ENCODE peak calls at places on chromosomes 6 and 20, in four cellular contexts. N is epithelial cell of prostate; O is bronchial epithelial cell; Q is stimulated activated CD4-positive, alpha-beta T cell treated with anti-CD3 and anti-CD28 coated beads, Interleukin-15, amount 100 ng/mL, for 1 hour. U is an unnamed sample.

GRCh38 chr20:1858859-1859258 is 36.3 kb upstream of the SIRPA start:
- DNase-seq in N (no peak), O (no peak), Q (no peak), U (no peak)

GRCh38 chr20:13851279-13851678 is 66.5 kb downstream of the NDUFAF5 start:
- DNase-seq in N (no peak), O (no peak), Q (no peak), U (no peak)

GRCh38 chr6:151186276-151186675 is 53.5 kb upstream of the AKAP12 start:
- DNase-seq in N (no peak), O (no peak), Q (no peak), U (no peak)

GRCh38 chr6:22194188-22194921 is 102.5 kb downstream of the PRL start:
- DNase-seq in N (no peak), O (peak; percentile 41), Q (no peak), U (no peak)

GRCh38 chr6:87082160-87082721 is 12.7 kb downstream of the CGA start:
- DNase-seq in N (no peak), O (no peak), Q (no peak), U (no peak)

GRCh38 chr6:138036955-138037592 is 70.1 kb downstream of the PERP start:
- DNase-seq in N (peak; percentile 77), O (peak; percentile 94), Q (no peak), U (no peak)

GRCh38 chr6:6005467-6006427 is 978 bp downstream of the NRN1 start:
- DNase-seq in N (no peak), O (no peak), Q (no peak), U (no peak)

GRCh38 chr6:139372326-139373153 is 1.9 kb downstream of the CITED2 start:
- DNase-seq in N (no peak), O (no peak), Q (no peak), U (no peak)

GRCh38 chr6:166221040-166221439 is 53.4 kb upstream of the TBXT start:
- DNase-seq in N (no peak), O (no peak), Q (no peak), U (no peak)